ENCODE peak calls at places on chromosomes 6 and 20, in eight cellular contexts. H is mucosa of descending colon; W is effector memory CD4-positive, alpha-beta T cell; E is right cardiac atrium; J is PC-9; T is lower lobe of right lung; Q is CD4-positive, alpha-beta memory T cell; D is astrocyte of the spinal cord. A is an unnamed sample.

GRCh38 chr6:129583864-129584263 is 126.1 kb downstream of the ARHGAP18 start:
- DNase-seq in H (no peak), Q (no peak), T (no peak), E (no peak), J (no peak), D (no peak), W (no peak), A (no peak)

GRCh38 chr20:12180107-12180661 is 262.5 kb downstream of the BTBD3 start:
- DNase-seq in W (no peak), T (no peak), J (no peak), Q (no peak), D (no peak), E (no peak), H (no peak), A (no peak)

GRCh38 chr6:161496941-161497340 is 223.1 kb upstream of the AGPAT4 start:
- DNase-seq in W (no peak), J (no peak), T (no peak), Q (no peak), E (no peak), H (no peak), D (no peak), A (no peak)

GRCh38 chr20:63704749-63705117 is 3.0 kb downstream of the ARFRP1 start:
- DNase-seq in D (no peak), J (no peak), E (no peak), H (peak; percentile 47), Q (no peak), T (no peak), W (no peak), A (peak; percentile 55)

GRCh38 chr6:30876039-30876730 is 8.1 kb upstream of the DDR1 start:
- DNase-seq in T (no peak), W (no peak), H (no peak), Q (no peak), E (no peak), J (no peak), D (peak; percentile 89), A (no peak)

GRCh38 chr20:36468149-36469000 is 72.9 kb upstream of the MYL9 start:
- DNase-seq in D (peak; percentile 44), Q (no peak), T (no peak), J (no peak), W (no peak), H (no peak), E (peak; percentile 62), A (peak; percentile 84)

GRCh38 chr20:58888521-58889333 is 36.2 kb downstream of the GNAS start:
- DNase-seq in Q (peak; percentile 87), D (peak; percentile 73), J (peak; percentile 80), H (peak; percentile 92), W (peak; percentile 72), E (peak; percentile 93), T (peak; percentile 90), A (peak; percentile 89)

GRCh38 chr20:63445075-63445734 is 27.2 kb downstream of the KCNQ2 start:
- DNase-seq in E (no peak), J (no peak), T (no peak), D (no peak), H (no peak), Q (no peak), W (no peak), A (no peak)

GRCh38 chr6:21984135-21984534 is 312.7 kb downstream of the PRL start:
- DNase-seq in T (no peak), H (no peak), W (no peak), D (no peak), Q (no peak), E (no peak), J (no peak), A (no peak)

GRCh38 chr6:62974452-62974851 is 236.8 kb upstream of the FKBP1C start:
- DNase-seq in Q (no peak), J (no peak), H (no peak), D (no peak), W (no peak), E (no peak), T (no peak), A (no peak)

GRCh38 chr6:103783344-103783743 is 1076.4 kb downstream of the HACE1 start:
- DNase-seq in J (peak; percentile 5), H (no peak), Q (no peak), W (no peak), E (peak; percentile 25), D (no peak), T (no peak), A (no peak)

GRCh38 chr6:73942581-73942980 is 246.6 kb downstream of the CD109 start:
- DNase-seq in W (no peak), J (no peak), Q (no peak), H (no peak), T (no peak), D (no peak), E (no peak), A (no peak)

GRCh38 chr6:37137201-37137880 is 32.6 kb upstream of the PIM1 start:
- DNase-seq in J (peak; percentile 81), H (no peak), W (peak; percentile 13), E (no peak), T (no peak), Q (peak; percentile 28), D (peak; percentile 99), A (peak; percentile 83)

GRCh38 chr6:53188840-53189232 is 40.2 kb upstream of the GCM1 start:
- DNase-seq in J (no peak), T (no peak), W (no peak), Q (no peak), D (no peak), E (no peak), H (no peak), A (no peak)

GRCh38 chr6:20978176-20978614 is 443.9 kb downstream of the CDKAL1 start:
- DNase-seq in T (no peak), J (no peak), Q (no peak), D (peak; percentile 43), H (no peak), W (no peak), E (no peak), A (no peak)

GRCh38 chr6:170294813-170295518 is 4.1 kb upstream of the DLL1 start:
- DNase-seq in J (no peak), Q (no peak), T (no peak), E (peak; percentile 55), D (no peak), H (peak; percentile 55), W (no peak), A (no peak)

GRCh38 chr6:170295519-170296422 is 4.9 kb upstream of the DLL1 start:
- DNase-seq in W (no peak), D (no peak), T (peak; percentile 55), Q (peak; percentile 43), E (peak; percentile 65), H (peak; percentile 70), J (no peak), A (peak; percentile 62)

GRCh38 chr6:170297577-170298330 is 6.9 kb upstream of the DLL1 start:
- DNase-seq in D (no peak), E (no peak), Q (no peak), J (no peak), T (no peak), H (peak; percentile 58), W (no peak), A (no peak)

GRCh38 chr6:170296746-170297576 is 6.1 kb upstream of the DLL1 start:
- DNase-seq in T (no peak), J (no peak), Q (no peak), W (no peak), D (no peak), E (no peak), H (peak; percentile 56), A (peak; percentile 57)

DNA sequence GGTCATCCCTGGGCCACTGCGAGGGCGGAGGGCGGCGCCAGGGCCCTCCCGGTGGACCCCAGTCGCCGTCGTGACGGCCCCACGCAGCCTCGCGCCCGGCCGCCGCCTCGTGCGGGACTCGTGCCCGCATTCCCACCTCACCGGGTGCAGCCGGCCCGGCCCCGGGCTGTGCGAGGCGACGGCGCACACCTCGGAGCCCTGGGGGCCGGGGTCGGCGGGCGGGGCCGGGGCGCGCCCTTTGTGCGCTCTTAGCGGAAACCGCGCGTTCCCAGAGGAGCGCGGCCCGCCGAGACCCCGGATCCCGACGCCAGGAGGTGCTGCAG is 5.5 kb upstream of the DLL1 start:
- DNase-seq in T (no peak), J (no peak), D (no peak), E (peak; percentile 40), H (peak; percentile 40), Q (no peak), W (no peak), A (no peak)
- H3K4me3 ChIP-seq in T (peak overlapping the region; percentile 59), J (no peak overlapping the region), D (no peak overlapping the region), E (peak overlapping the region; percentile 38), H (no peak overlapping the region), Q (peak overlapping the region; percentile 49), W (peak overlapping the region; percentile 35), A (peak overlapping the region; percentile 70)

DNA sequence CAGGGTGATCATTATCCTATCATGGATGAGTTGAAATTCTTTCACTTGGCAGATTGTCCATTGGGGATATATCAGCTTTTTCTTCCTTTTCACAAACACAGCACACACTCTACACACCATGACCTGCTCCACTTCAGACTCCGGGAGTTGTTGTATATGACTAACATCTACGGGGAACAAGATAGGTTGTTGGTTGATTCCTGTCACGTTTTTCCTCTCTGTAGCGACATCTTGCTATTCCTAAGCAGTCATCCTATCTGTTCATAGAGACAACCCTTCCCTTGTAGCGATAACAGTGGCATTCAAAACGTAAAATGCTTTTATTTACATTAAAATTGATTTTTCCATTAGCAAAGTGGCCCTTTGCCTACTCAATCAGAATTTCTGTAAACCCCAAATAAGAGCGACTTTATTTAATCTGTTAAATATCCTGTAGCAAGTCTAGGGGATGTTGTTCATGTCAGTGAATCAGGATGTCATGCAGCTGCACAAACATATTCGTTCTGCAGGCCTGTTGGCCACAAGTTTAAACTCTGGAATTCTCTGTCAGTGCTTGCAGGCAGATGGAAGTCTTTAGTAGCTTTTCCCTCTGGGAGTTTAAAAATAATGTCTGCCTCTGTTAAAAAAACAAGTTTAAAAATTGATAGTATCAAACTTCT is 23.0 kb downstream of the PHACTR2 start:
- DNase-seq in T (no peak), J (no peak), H (no peak), Q (no peak), E (no peak), D (peak; percentile 82), W (no peak), A (no peak)
- H3K4me3 ChIP-seq in T (no peak overlapping the region), J (no peak overlapping the region), H (no peak overlapping the region), Q (no peak overlapping the region), E (no peak overlapping the region), D (no peak overlapping the region), W (no peak overlapping the region), A (no peak overlapping the region)

DNA sequence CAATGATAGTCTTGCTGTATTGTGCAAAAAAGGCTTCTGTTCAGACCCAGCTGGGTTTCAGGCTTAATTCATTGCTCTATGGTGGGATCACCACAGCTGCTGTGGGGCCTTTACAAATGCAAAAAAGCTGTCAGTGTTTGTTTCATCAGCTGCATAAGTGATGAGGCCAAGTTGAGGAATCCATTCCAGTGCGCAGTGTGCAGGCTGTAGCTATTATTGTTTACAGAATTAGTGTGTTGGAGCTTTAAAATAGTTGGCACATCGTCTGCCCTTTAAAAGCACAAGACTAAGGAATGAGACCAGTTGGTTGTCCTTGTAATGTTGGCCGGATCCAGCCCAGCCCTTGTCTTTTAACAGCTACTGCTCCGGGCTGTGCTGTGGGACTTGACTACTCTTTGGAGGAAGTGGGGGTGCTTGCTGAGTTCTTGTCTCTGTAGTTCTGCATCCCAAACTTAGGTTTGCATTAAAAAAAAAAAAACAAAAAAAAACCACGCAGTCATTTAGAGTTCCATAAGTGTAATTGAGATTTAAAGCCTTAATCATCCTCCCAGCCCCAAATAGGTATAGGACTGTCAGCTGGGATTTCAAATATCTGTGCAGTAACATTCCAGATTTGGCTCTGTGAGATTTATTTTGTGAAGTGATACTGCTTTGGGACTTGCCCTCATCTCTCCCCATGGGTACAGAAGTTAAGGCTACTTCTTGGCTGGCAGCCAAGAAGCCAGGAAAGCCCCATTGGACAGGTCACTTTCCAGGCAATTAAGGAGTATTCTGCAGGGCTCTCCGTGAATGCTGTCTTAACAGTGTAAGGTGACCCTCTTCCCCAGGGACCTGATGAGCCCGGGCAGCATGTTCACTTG is 19.3 kb downstream of the JARID2 start:
- DNase-seq in W (no peak), D (peak; percentile 56), Q (no peak), T (peak; percentile 46), E (peak; percentile 75), J (no peak), H (no peak), A (no peak)
- H3K4me3 ChIP-seq in W (no peak overlapping the region), D (no peak overlapping the region), Q (no peak overlapping the region), T (no peak overlapping the region), E (no peak overlapping the region), J (no peak overlapping the region), H (no peak overlapping the region), A (no peak overlapping the region)

GRCh38 chr6:44049163-44049988 is 77.9 kb downstream of the MRPL14 start:
- DNase-seq in W (no peak), E (no peak), J (no peak), T (peak; percentile 28), D (peak; percentile 55), Q (no peak), H (no peak), A (no peak)
- H3K4me3 ChIP-seq in W (no peak overlapping the region), E (no peak overlapping the region), J (no peak overlapping the region), T (no peak overlapping the region), D (no peak overlapping the region), Q (no peak overlapping the region), H (no peak overlapping the region), A (no peak overlapping the region)

A was measured in ascending aorta.